ENCODE peak calls at places on chromosomes 4 and X, in five cellular contexts. P is H1, N is HepG2, Y is NT2/D1, K is GM12878. J is an unnamed sample.

GRCh38 chr4:67885727-67886126 is 1.9 kb upstream of the TMPRSS11D start:
- DNase-seq in P (peak; percentile 23), N (no peak), Y (no peak), K (no peak), J (no peak)

GRCh38 chr4:39908284-39908683 is 69.4 kb downstream of the PDS5A start:
- DNase-seq in P (no peak), N (no peak), Y (no peak), K (no peak), J (no peak)

GRCh38 chr4:108544504-108544903 is 75.9 kb upstream of the RPL34 start:
- DNase-seq in P (no peak), N (peak; percentile 6), Y (no peak), K (no peak), J (no peak)

GRCh38 chr4:132417220-132417619 is 731.9 kb upstream of the PCDH10 start:
- DNase-seq in P (no peak), N (no peak), Y (peak; percentile 2), K (no peak), J (no peak)

GRCh38 chrX:124217289-124218251 is 114.9 kb upstream of the TEX13D start:
- DNase-seq in P (no peak), N (peak; percentile 66), Y (no peak), K (no peak), J (no peak)

GRCh38 chrX:55026143-55026542 is 4.6 kb downstream of the ALAS2 start:
- DNase-seq in P (no peak), N (no peak), Y (no peak), K (no peak), J (no peak)

GRCh38 chr4:40086421-40086820 is 29.8 kb downstream of the N4BP2 start:
- DNase-seq in P (no peak), N (no peak), Y (no peak), K (no peak), J (no peak)

GRCh38 chrX:53685711-53686110 is 808 bp downstream of the HUWE1 start:
- DNase-seq in P (no peak), N (no peak), Y (no peak), K (no peak), J (no peak)

GRCh38 chr4:158597879-158598596 is 73.6 kb downstream of the C4orf46 start:
- DNase-seq in P (no peak), N (no peak), Y (no peak), K (no peak), J (no peak)

GRCh38 chr4:83237591-83237990 is 47.0 kb downstream of the COQ2 start:
- DNase-seq in P (no peak), N (no peak), Y (no peak), K (no peak), J (peak; percentile 30)

GRCh38 chr4:83238393-83238792 is 46.2 kb downstream of the COQ2 start:
- DNase-seq in P (no peak), N (no peak), Y (no peak), K (no peak), J (no peak)

GRCh38 chr4:83238849-83239248 is 45.7 kb downstream of the COQ2 start:
- DNase-seq in P (no peak), N (no peak), Y (no peak), K (no peak), J (no peak)

GRCh38 chr4:83241132-83241531 is 43.5 kb downstream of the COQ2 start:
- DNase-seq in P (no peak), N (no peak), Y (no peak), K (no peak), J (no peak)

GRCh38 chr4:83240379-83240875 is 44.2 kb downstream of the COQ2 start:
- DNase-seq in P (no peak), N (no peak), Y (no peak), K (peak; percentile 96), J (no peak)
- TF ChIP-seq SUZ12 in P (no peak), N (no peak), Y (no peak), K (no peak), J (no peak)

GRCh38 chr4:173192375-173193162 is 24.0 kb downstream of the GALNT7 start:
- DNase-seq in P (no peak), N (no peak), Y (no peak), K (no peak), J (no peak)
- TF ChIP-seq SUZ12 in P (no peak), N (no peak), Y (no peak), K (no peak), J (no peak)

GRCh38 chr4:174539571-174539970 is 17.3 kb upstream of the HPGD start:
- DNase-seq in P (no peak), N (no peak), Y (no peak), K (no peak), J (no peak)
- TF ChIP-seq SUZ12 in P (no peak), N (no peak), Y (no peak), K (no peak), J (no peak)

GRCh38 chrX:107678957-107679740 is 50.8 kb downstream of the PRPS1 start:
- DNase-seq in P (no peak), N (no peak), Y (no peak), K (no peak), J (no peak)

GRCh38 chrX:107675823-107676555 is 47.7 kb downstream of the PRPS1 start:
- DNase-seq in P (no peak), N (no peak), Y (no peak), K (no peak), J (no peak)

GRCh38 chrX:107677909-107678308 is 49.6 kb downstream of the PRPS1 start:
- DNase-seq in P (no peak), N (no peak), Y (no peak), K (no peak), J (no peak)

GRCh38 chrX:107676559-107677378 is 48.5 kb downstream of the PRPS1 start:
- DNase-seq in P (no peak), N (no peak), Y (no peak), K (no peak), J (peak; percentile 84)

DNA sequence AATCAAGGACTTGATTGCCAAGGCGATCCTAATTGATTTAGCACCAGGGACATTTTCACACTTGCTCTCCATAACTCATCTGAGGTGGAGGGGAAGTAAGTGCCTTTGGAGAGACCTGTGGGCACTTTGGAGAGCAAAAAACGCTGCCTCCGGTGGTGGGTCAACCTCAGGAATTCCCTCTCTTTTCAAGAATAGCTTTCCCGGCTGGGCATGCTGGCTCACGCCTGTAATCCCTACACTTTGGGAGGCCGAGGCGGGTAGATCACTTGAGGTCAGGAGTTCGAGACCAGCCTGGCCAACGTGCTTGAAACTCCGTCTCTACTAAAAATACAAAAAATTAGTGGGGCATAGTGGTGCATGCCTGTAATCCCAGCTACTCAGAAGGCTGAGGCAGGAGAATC is 49.2 kb downstream of the PRPS1 start:
- DNase-seq in P (no peak), N (no peak), Y (no peak), K (no peak), J (no peak)
- TF ChIP-seq SUZ12 in P (no peak), N (no peak), Y (no peak), K (no peak), J (no peak)

GRCh38 chr4:78618426-78618825 is 66.9 kb downstream of the ANXA3 start:
- DNase-seq in P (no peak), N (no peak), Y (no peak), K (no peak), J (no peak)
- TF ChIP-seq SUZ12 in P (no peak), N (no peak), Y (no peak), K (no peak), J (no peak)

GRCh38 chr4:7194251-7195137 is 2.2 kb downstream of the SORCS2 start:
- DNase-seq in P (no peak), N (no peak), Y (no peak), K (no peak), J (no peak)
- TF ChIP-seq SUZ12 in P (no peak), N (no peak), Y (no peak), K (no peak), J (no peak)

GRCh38 chrX:74535633-74536141 is 78.7 kb downstream of the RLIM start:
- DNase-seq in P (no peak), N (peak; percentile 1), Y (peak; percentile 6), K (no peak), J (peak; percentile 47)
- TF ChIP-seq SUZ12 in P (no peak), N (no peak), Y (no peak), K (no peak), J (no peak)

J was measured in HEK293T.